ENCODE peak calls at places on chromosome 10, in five cellular contexts. D is suprapubic skin, Z is breast epithelium, F is psoas muscle, W is mesendoderm. Q is an unnamed sample. For H3K36me3 and H3K4me1, the result is how much of the 10 kb centered on the place peaks cover.

GRCh38 chr10:116699049-116699782 is 43.1 kb downstream of the HSPA12A start:
- DNase-seq in D (no peak), F (no peak), W (no peak), Z (no peak), Q (no peak)

GRCh38 chr10:58781873-58782488 is 269.3 kb downstream of the BICC1 start:
- DNase-seq in F (no peak), D (no peak), Z (no peak), W (peak), Q (no peak)

GRCh38 chr10:133278577-133279265 is 2.1 kb upstream of the ADAM8 start:
- DNase-seq in Z (no peak), D (no peak), W (no peak), F (peak), Q (peak)

GRCh38 chr10:100882681-100883321 is 30.0 kb upstream of the SLF2 start:
- DNase-seq in W (no peak), Z (peak), D (no peak), F (no peak), Q (no peak)

GRCh38 chr10:110323503-110323902 is 18.8 kb upstream of the SMNDC1 start:
- DNase-seq in D (no peak), Z (no peak), W (peak), F (no peak), Q (no peak)

GRCh38 chr10:36393800-36394199 is 731.6 kb upstream of the ANKRD30A start:
- DNase-seq in F (no peak), Z (no peak), W (no peak), D (no peak), Q (no peak)

GRCh38 chr10:33115720-33116119 is 157.7 kb upstream of the ITGB1 start:
- DNase-seq in F (no peak), W (no peak), D (no peak), Z (no peak), Q (no peak)

GRCh38 chr10:59173414-59173813 is 3.0 kb upstream of the PHYHIPL start:
- DNase-seq in F (no peak), W (no peak), Z (no peak), D (no peak), Q (no peak)

GRCh38 chr10:80457554-80458262 is 3.6 kb downstream of the TSPAN14 start:
- DNase-seq in D (no peak), W (peak), F (no peak), Z (no peak), Q (no peak)

GRCh38 chr10:129936266-129936922 is 27.7 kb downstream of the EBF3 start:
- DNase-seq in W (no peak), Z (peak), D (peak), F (peak), Q (no peak)

GRCh38 chr10:119769886-119770285 is 44.0 kb downstream of the INPP5F start:
- DNase-seq in D (no peak), W (no peak), F (no peak), Z (no peak), Q (no peak)

GRCh38 chr10:105974803-105975456 is 1189.6 kb downstream of the SORCS1 start:
- DNase-seq in F (no peak), W (peak), D (no peak), Z (no peak), Q (peak)

GRCh38 chr10:119680668-119681070 is 29.5 kb downstream of the BAG3 start:
- DNase-seq in D (no peak), Z (no peak), W (no peak), F (peak), Q (no peak)

GRCh38 chr10:15585303-15585715 is 134.4 kb downstream of the ITGA8 start:
- DNase-seq in Z (no peak), W (peak), D (no peak), F (peak), Q (peak)

GRCh38 chr10:58435297-58435696 is 50.1 kb downstream of the TFAM start:
- DNase-seq in F (peak), D (no peak), W (peak), Z (no peak), Q (no peak)

GRCh38 chr10:116810895-116811294 is 38.4 kb upstream of the ENO4 start:
- DNase-seq in F (no peak), Z (no peak), W (no peak), D (no peak), Q (no peak)

GRCh38 chr10:23155166-23155565 is 36.9 kb upstream of the PTF1A start:
- DNase-seq in W (no peak), D (no peak), Z (no peak), F (no peak), Q (no peak)

GRCh38 chr10:104333037-104333727 is 5.1 kb downstream of the ITPRIP start:
- DNase-seq in Z (peak), D (peak), W (peak), F (no peak), Q (peak)

GRCh38 chr10:62707810-62708209 is 96.7 kb upstream of the ADO start:
- DNase-seq in W (no peak), D (no peak), Z (no peak), F (no peak), Q (no peak)

GRCh38 chr10:43440782-43441134 is 3.8 kb downstream of the ZNF487 start:
- DNase-seq in Z (no peak), F (no peak), W (no peak), D (no peak), Q (no peak)
- H3K4me3 ChIP-seq in Z (no peak), F (no peak), W (no peak), D (no peak), Q (no peak)

DNA sequence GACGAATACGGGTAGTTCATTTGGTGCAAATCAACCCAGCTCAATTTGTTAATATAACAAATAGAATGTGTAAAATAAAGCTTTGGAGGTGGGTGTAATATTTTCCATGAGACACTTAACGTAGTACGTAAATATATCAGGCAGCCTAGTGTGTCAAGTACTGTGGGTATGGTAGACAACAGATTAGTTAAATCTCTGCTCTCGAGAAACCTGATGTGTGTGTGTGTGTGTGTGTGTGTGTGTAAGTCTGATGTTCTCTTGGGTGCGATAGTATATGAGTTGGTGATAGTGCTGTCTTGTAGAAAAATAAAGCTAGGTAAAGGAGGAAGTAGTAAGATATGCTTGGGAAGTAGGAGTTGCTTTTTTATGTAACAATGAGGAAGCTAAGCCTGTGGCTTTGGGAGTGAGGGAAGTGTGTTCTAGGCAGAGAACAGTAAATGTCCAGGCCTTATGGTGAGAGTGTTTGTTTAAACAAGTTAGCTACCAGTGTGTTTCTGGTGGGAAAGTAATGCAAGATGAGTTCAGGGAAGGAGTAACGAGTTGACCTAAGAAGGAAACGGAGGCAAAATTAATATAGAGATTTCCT is 26.1 kb downstream of the WAC start:
- DNase-seq in F (no peak), W (no peak), Z (no peak), D (no peak), Q (no peak)
- H3K36me3 ChIP-seq in F (under half), W (under half), Z (under half), D (under half), Q (under half)

GRCh38 chr10:79280956-79281355 is 66.3 kb upstream of the PPIF start:
- DNase-seq in W (no peak), F (no peak), Z (no peak), D (no peak), Q (no peak)

GRCh38 chr10:79286318-79286951 is 60.8 kb upstream of the PPIF start:
- DNase-seq in D (no peak), F (peak), Z (no peak), W (no peak), Q (peak)

GRCh38 chr10:79285315-79286185 is 61.7 kb upstream of the PPIF start:
- DNase-seq in F (no peak), Z (no peak), W (no peak), D (no peak), Q (peak)

GRCh38 chr10:79282388-79282787 is 64.9 kb upstream of the PPIF start:
- DNase-seq in Z (no peak), F (no peak), D (no peak), W (no peak), Q (no peak)

DNA sequence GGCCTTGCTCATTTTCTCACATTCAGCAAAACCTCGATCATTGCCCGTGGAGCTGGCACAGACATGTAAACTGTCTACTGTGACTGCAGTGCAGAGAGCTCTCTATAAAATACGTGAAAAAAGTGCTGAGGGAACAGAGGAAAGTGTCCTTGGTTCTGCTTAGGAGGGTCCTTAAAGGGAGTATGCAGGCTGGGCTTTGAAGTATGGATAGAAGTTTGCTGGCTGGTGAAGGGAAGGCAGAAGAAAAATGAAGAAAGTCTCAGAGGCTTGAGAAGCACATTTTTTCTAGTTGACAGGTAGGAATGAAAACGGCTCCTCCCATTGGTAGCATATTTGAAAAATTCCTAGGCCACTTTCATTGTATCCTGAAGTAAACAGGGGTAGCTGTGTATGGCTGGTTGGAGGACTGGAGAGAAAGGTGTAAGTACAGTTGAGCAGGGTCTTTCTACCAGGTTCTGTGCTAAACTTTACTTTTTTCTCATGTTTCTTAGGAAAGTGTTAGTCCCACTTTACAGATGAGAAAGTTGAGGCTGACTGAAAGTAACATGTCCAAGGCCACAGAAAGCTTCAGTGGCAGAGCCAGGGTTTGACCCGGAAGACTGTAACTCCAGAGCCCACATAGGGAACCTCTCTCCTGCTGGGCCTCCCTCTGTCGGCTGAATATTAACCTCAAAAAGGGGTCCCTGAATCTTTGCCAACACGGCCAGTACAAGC is 63.0 kb upstream of the PPIF start:
- DNase-seq in F (no peak), Z (no peak), W (no peak), D (no peak), Q (no peak)
- H3K4me1 ChIP-seq in F (under half), Z (under half), W (under half), D (half or more), Q (under half)

DNA sequence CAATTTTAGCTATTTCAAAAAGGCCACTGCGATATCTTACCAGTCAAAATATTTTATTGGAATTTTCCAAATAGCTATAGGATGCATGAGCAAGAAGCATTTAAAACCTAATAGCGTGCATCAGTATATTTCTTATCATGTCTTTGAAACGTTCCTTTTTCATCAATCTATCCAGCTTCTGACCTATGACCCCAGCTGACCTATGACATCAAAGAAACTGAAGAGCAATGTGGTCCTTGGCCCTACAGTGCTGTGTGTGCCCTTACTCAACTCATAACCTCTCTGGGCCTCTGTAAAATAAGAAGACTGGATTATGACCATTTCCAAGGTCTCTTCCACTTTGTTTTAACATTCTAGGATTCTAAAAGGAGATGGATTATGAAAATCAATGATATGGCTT is 118.2 kb downstream of the ZNF22 start:
- DNase-seq in Z (no peak), D (no peak), W (no peak), F (no peak), Q (no peak)
- H3K4me3 ChIP-seq in Z (no peak), D (no peak), W (no peak), F (no peak), Q (no peak)

Q was measured in adrenal gland.